ENCODE peak calls at places on chromosomes 16 and 17, in eight cellular contexts. Z is kidney tubule cell; V is T-helper 1 cell; H is stimulated activated naive B cell treated with anti-CD40 and anti-IgM and Interleukin-4, amounts not matched to agents 10 μg/mL and 1 μg/mL and 100 μg/mL, for 72 hours; D is NCI-H1105; I is T-cell; Y is psoas muscle; S is EL. O is an unnamed sample.
A peak's percentile ranks its signal among the peaks of the same experiment; 100 is the strongest.

GRCh38 chr16:24998201-24998600 is 17.0 kb downstream of the ARHGAP17 start:
- DNase-seq in S (no peak), Y (no peak), I (no peak), V (no peak), D (no peak), H (no peak), Z (no peak), O (no peak)

GRCh38 chr17:59607817-59608403 is 11.8 kb upstream of the CLTC start:
- DNase-seq in V (peak; percentile 32), Y (no peak), H (no peak), I (peak; percentile 10), D (no peak), Z (no peak), S (no peak), O (no peak)

GRCh38 chr17:19345486-19346350 is 16.8 kb downstream of the B9D1 start:
- DNase-seq in V (no peak), Y (no peak), I (no peak), Z (no peak), D (no peak), S (no peak), H (no peak), O (no peak)

GRCh38 chr17:43021739-43022512 is at the start of gene VAT1:
- DNase-seq in I (peak; percentile 28), H (peak; percentile 34), Z (peak; percentile 78), D (peak; percentile 31), Y (peak; percentile 82), S (peak; percentile 79), V (peak; percentile 62), O (peak; percentile 48)

GRCh38 chr16:17520567-17520966 is 49.8 kb upstream of the XYLT1 start:
- DNase-seq in V (no peak), H (no peak), Y (no peak), I (no peak), S (peak; percentile 60), Z (no peak), D (no peak), O (no peak)

GRCh38 chr17:80125656-80126448 is 21.1 kb downstream of the EIF4A3 start:
- DNase-seq in I (no peak), V (no peak), Y (no peak), D (no peak), Z (peak; percentile 36), H (no peak), S (peak; percentile 38), O (no peak)

GRCh38 chr16:29022196-29022595 is 37.3 kb downstream of the LAT start:
- DNase-seq in S (no peak), H (no peak), Z (no peak), D (no peak), I (no peak), Y (no peak), V (no peak), O (no peak)

GRCh38 chr17:77502626-77503292 is 362.0 kb downstream of the SEC14L1 start:
- DNase-seq in S (no peak), H (no peak), V (no peak), Y (no peak), D (no peak), Z (no peak), I (no peak), O (no peak)

GRCh38 chr17:35051579-35052239 is 11.8 kb downstream of the RFFL start:
- DNase-seq in I (no peak), Y (no peak), D (no peak), Z (no peak), V (peak; percentile 49), S (no peak), H (no peak), O (no peak)

GRCh38 chr17:38870259-38871165 is 654 bp downstream of the LASP1 start:
- DNase-seq in Y (peak; percentile 76), D (peak; percentile 45), Z (peak; percentile 61), V (peak; percentile 79), S (peak; percentile 81), I (peak; percentile 48), H (peak; percentile 45), O (peak; percentile 49)

GRCh38 chr17:77124192-77124908 is 16.4 kb upstream of the SEC14L1 start:
- DNase-seq in D (no peak), Z (peak; percentile 86), H (no peak), S (peak; percentile 90), Y (no peak), I (no peak), V (no peak), O (no peak)

GRCh38 chr16:63613701-63614100 is 1508.2 kb downstream of the CDH11 start:
- DNase-seq in V (no peak), Z (peak; percentile 65), H (no peak), S (no peak), D (no peak), Y (no peak), I (no peak), O (no peak)

GRCh38 chr16:77812856-77813523 is 24.6 kb downstream of the VAT1L start:
- DNase-seq in I (no peak), Y (no peak), D (no peak), V (no peak), Z (no peak), H (no peak), S (no peak), O (no peak)

GRCh38 chr17:72743037-72743467 is 349.4 kb downstream of the SLC39A11 start:
- DNase-seq in H (no peak), V (no peak), S (no peak), Z (no peak), I (no peak), D (no peak), Y (no peak), O (no peak)

GRCh38 chr17:1002771-1003555 is 6.0 kb downstream of the TIMM22 start:
- DNase-seq in V (no peak), D (no peak), I (no peak), S (peak; percentile 60), Y (no peak), Z (no peak), H (no peak), O (no peak)

GRCh38 chr17:4573682-4574081 is 10.6 kb upstream of the SMTNL2 start:
- DNase-seq in H (peak; percentile 59), I (peak; percentile 29), S (no peak), D (no peak), Z (peak; percentile 85), Y (peak; percentile 73), V (peak; percentile 43), O (no peak)

GRCh38 chr16:88792078-88792550 is 7.1 kb upstream of the PIEZO1 start:
- DNase-seq in Y (no peak), Z (no peak), S (peak; percentile 65), I (no peak), D (no peak), V (no peak), H (no peak), O (no peak)

GRCh38 chr16:19192865-19193264 is 24.8 kb downstream of the SYT17 start:
- DNase-seq in Z (no peak), S (no peak), V (no peak), I (no peak), Y (no peak), D (no peak), H (no peak), O (no peak)

GRCh38 chr17:62147284-62147683 is 82.2 kb upstream of the MED13 start:
- DNase-seq in H (no peak), V (no peak), S (no peak), D (no peak), Z (no peak), I (no peak), Y (no peak), O (no peak)

GRCh38 chr17:14010999-14011692 is 58.2 kb upstream of the COX10 start:
- DNase-seq in S (no peak), Y (no peak), I (no peak), Z (no peak), V (no peak), D (no peak), H (no peak), O (no peak)

GRCh38 chr16:14335297-14335696 is 264.2 kb downstream of the MRTFB start:
- DNase-seq in V (no peak), H (no peak), Z (no peak), D (no peak), S (no peak), Y (no peak), I (no peak), O (no peak)

GRCh38 chr17:15892679-15893332 is 52.1 kb upstream of the ADORA2B start:
- DNase-seq in D (no peak), H (no peak), V (no peak), I (no peak), S (no peak), Z (peak; percentile 25), Y (no peak), O (no peak)

GRCh38 chr17:30450125-30451027 is 26.8 kb upstream of the GOSR1 start:
- DNase-seq in H (no peak), I (no peak), D (no peak), V (no peak), Y (no peak), Z (peak; percentile 1), S (peak; percentile 64), O (no peak)

GRCh38 chr17:4574448-4575045 is 9.8 kb upstream of the SMTNL2 start:
- DNase-seq in D (no peak), V (no peak), H (no peak), I (no peak), Z (no peak), S (no peak), Y (no peak), O (no peak)

GRCh38 chr17:77208217-77208808 is 67.5 kb downstream of the SEC14L1 start:
- DNase-seq in V (no peak), Z (no peak), S (peak; percentile 46), Y (no peak), I (no peak), D (no peak), H (no peak), O (no peak)

GRCh38 chr17:5181509-5182305 is 10.0 kb downstream of the ZNF594 start:
- DNase-seq in D (no peak), Z (no peak), V (no peak), S (no peak), Y (no peak), I (no peak), H (no peak), O (no peak)

GRCh38 chr17:67995568-67996191 is 589 bp downstream of the C17orf58 start:
- DNase-seq in H (no peak), D (no peak), S (peak; percentile 28), Y (peak; percentile 36), I (no peak), Z (no peak), V (peak; percentile 5), O (no peak)

GRCh38 chr16:23917621-23918020 is 81.8 kb downstream of the PRKCB start:
- DNase-seq in Y (no peak), I (no peak), D (no peak), S (no peak), V (peak; percentile 76), Z (no peak), H (no peak), O (no peak)

GRCh38 chr16:17476414-17477259 is 5.9 kb upstream of the XYLT1 start:
- DNase-seq in V (peak; percentile 44), H (no peak), D (peak; percentile 44), I (no peak), S (peak; percentile 63), Z (peak; percentile 75), Y (peak; percentile 18), O (no peak)

GRCh38 chr17:73307130-73307529 is 4.7 kb downstream of the CDC42EP4 start:
- DNase-seq in H (no peak), V (no peak), S (no peak), I (no peak), Y (no peak), Z (peak; percentile 35), D (peak; percentile 27), O (no peak)

GRCh38 chr16:48081656-48082055 is 74.1 kb downstream of the ABCC12 start:
- DNase-seq in V (no peak), Z (peak; percentile 40), D (no peak), S (peak; percentile 84), I (no peak), Y (no peak), H (no peak), O (no peak)

GRCh38 chr16:72094266-72094610 is 591 bp downstream of the DHX38 start:
- DNase-seq in Y (no peak), I (no peak), Z (peak; percentile 15), V (no peak), H (peak; percentile 24), D (no peak), S (peak; percentile 21), O (no peak)

O was measured in activated gamma-delta T cell.